ENCODE peak calls at places on chromosomes 4 and X, in nine cellular contexts. Q is left ventricle myocardium inferior, A is body of pancreas, V is ascending aorta, C is fibroblast of pulmonary artery, O is NB4, Z is fibroblast of lung, S is A549, R is endodermal cell. P is an unnamed sample.

GRCh38 chr4:121696140-121696640 is 590 bp downstream of the ANXA5 start:
- DNase-seq in A (peak; percentile 75), Z (peak; percentile 85), C (peak; percentile 87), V (peak; percentile 96), S (no peak), R (no peak), O (peak; percentile 50), Q (peak; percentile 80), P (peak; percentile 71)

GRCh38 chr4:166088576-166088975 is 215.5 kb downstream of the TLL1 start:
- DNase-seq in S (no peak), Q (no peak), O (no peak), C (no peak), Z (no peak), A (no peak), V (no peak), R (no peak), P (no peak)

GRCh38 chr4:141390527-141391046 is 169.9 kb downstream of the ZNF330 start:
- DNase-seq in V (no peak), S (no peak), Q (no peak), A (no peak), R (no peak), O (no peak), C (no peak), Z (no peak), P (no peak)

GRCh38 chr4:55736605-55737183 is 82.9 kb upstream of the EXOC1L start:
- DNase-seq in C (peak; percentile 32), V (no peak), Q (no peak), Z (peak; percentile 3), R (no peak), S (no peak), O (peak; percentile 19), A (no peak), P (no peak)

GRCh38 chrX:20315140-20315539 is 48.4 kb upstream of the RPS6KA3 start:
- DNase-seq in R (no peak), C (no peak), S (no peak), Z (no peak), V (no peak), O (peak; percentile 86), Q (no peak), A (no peak), P (no peak)

GRCh38 chr4:105666693-105667092 is 41.8 kb downstream of the INTS12 start:
- DNase-seq in C (peak; percentile 67), Z (peak; percentile 26), S (no peak), Q (no peak), O (peak; percentile 37), R (no peak), A (no peak), V (no peak), P (no peak)

GRCh38 chr4:21366312-21366711 is 582.3 kb downstream of the KCNIP4 start:
- DNase-seq in Z (no peak), Q (no peak), S (no peak), O (no peak), A (no peak), V (no peak), C (no peak), R (no peak), P (no peak)

GRCh38 chr4:126851391-126851790 is 781.4 kb upstream of the INTU start:
- DNase-seq in R (no peak), C (no peak), V (no peak), O (no peak), S (no peak), Z (peak; percentile 82), A (no peak), Q (no peak), P (peak; percentile 27)

GRCh38 chr4:38106301-38106700 is 146.1 kb downstream of the PTTG2 start:
- DNase-seq in O (no peak), V (no peak), S (no peak), A (no peak), R (no peak), C (peak; percentile 87), Z (peak; percentile 68), Q (no peak), P (no peak)

GRCh38 chr4:108149588-108150380 is 18.9 kb downstream of the LEF1 start:
- DNase-seq in R (no peak), Q (no peak), O (no peak), A (no peak), C (no peak), Z (peak; percentile 84), V (no peak), S (no peak), P (peak; percentile 72)

DNA sequence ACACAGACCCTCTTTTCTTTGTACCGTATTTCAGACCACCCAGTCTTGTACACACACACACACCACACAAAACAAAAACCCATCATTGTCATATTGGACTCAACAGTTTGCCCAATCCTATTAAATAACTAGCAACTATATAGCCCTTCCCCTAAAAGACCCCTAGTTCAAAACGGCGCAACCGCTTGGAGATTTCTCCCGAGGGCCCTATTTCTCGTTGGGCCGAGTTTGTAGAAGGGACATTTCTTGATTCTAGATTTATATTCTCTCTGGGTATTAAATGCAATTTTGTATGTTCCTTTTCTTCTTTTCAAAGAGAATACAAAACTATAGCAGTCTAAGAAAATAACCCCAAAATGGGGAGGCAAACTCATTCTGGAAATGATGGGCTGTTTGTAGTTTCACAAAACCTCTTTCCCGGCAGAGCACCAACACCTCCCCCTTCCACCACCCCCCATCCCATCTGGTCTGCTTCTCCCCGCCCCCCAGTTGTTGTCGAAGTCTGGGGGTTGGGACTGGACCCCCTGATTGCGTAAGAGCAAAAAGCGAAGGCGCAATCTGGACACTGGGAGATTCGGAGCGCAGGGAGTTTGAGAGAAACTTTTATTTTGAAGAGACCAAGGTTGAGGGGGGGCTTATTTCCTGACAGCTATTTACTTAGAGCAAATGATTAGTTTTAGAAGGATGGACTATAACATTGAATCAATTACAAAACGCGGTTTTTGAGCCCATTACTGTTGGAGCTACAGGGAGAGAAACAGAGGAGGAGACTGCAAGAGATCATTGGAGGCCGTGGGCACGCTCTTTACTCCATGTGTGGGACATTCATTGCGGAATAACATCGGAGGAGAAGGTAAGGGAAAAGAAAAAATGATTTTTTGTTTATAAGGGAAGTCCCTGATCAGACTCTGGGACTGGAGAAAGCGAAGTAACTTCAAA is at the start of gene PDGFRA:
- DNase-seq in S (no peak), R (peak; percentile 53), V (peak; percentile 78), A (peak; percentile 39), O (no peak), C (peak; percentile 99), Q (peak; percentile 66), Z (peak; percentile 84), P (peak; percentile 91)
- H3K4me3 ChIP-seq in S (peak within 1 kb of the TSS; percentile 47), R (peak within 1 kb of the TSS; percentile 84), V (peak within 1 kb of the TSS; percentile 71), A (no peak within 1 kb of the TSS), O (no peak within 1 kb of the TSS), C (peak within 1 kb of the TSS; percentile 98), Q (peak within 1 kb of the TSS; percentile 74), Z (peak within 1 kb of the TSS; percentile 96), P (peak within 1 kb of the TSS; percentile 81)

DNA sequence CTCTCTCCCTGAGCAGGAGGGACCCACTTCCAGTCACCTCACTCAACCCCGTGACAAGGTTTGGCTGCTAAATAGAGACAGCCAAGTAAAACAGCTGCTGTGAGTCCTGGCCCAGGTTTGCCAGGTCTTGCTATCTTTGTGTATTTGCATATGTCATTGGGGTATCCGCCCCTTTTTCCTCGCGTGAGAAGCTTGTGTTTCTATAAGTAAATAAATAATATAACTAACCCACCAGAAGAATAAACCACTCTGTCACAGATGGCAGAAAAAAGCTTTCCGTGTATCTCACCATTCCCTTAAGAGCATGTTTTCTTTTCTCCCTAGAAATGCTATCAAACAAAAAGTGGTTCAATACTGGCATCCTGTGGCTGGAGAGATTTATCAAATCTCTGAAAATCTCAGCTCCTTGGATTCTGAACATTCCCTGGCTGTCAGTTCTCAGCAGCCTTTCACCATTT is 66.8 kb downstream of the SLC7A11 start:
- DNase-seq in V (no peak), Q (peak; percentile 15), Z (peak; percentile 49), C (peak; percentile 64), A (peak; percentile 67), R (no peak), S (no peak), O (no peak), P (no peak)
- TF ChIP-seq CTCF in V (no peak), Q (no peak), Z (no peak), C (peak; percentile 7), A (peak; percentile 21), R (peak; percentile 15), S (no peak), O (no peak), P (no peak)

DNA sequence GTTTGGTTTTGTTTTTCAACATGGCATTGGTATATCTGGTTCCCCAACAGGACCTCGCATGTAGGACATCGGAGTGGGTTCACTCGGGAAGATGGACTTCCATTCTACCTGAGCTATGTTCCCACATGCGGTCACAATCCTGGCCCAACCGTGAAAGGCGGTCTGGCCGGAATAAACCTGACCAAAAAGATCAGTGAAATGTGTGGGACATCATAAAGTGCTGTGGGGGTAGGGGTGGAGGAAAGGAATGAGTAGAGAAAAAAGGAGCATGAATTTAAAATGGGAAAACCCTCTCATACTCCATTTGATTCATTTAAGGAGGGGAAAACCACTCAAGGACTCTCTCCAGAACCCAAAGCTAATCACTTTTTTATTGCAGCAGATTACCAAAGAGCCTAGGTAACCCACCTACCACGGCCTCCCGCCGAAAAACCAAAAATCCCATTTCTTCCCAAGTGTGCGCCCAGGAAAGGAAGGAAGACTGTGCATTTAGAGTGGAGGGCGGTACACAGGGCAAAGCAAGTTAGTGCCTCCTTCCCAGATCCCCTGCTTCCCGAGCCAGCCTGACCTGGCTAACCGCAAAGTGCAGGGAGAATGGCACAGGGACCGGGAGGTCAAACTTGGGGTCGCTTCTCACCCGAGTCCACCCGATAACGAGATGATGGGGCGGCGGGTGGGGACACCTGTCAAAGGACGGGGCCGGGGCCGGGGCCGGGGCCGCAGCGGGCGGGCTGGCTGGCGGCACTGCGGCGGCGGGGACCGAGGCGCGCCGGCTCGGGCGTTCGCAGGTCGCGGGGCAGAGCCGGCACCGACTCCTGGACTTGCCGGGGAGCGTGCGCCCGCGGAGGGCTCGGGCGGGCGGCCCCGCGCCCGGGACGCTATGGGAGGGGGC is 689 bp downstream of the TMEM150C start:
- DNase-seq in O (no peak), V (no peak), R (peak; percentile 72), Q (no peak), C (no peak), Z (no peak), A (no peak), S (no peak), P (no peak)
- H3K4me3 ChIP-seq in O (no peak overlapping the region), V (peak overlapping the region; percentile 66), R (peak overlapping the region; percentile 82), Q (peak overlapping the region; percentile 83), C (peak overlapping the region; percentile 36), Z (peak overlapping the region; percentile 17), A (no peak overlapping the region), S (peak overlapping the region; percentile 94), P (peak overlapping the region; percentile 26)

GRCh38 chrX:143669395-143669794 is 33.5 kb upstream of the SLITRK4 start:
- DNase-seq in Z (no peak), O (peak; percentile 15), C (peak; percentile 16), S (no peak), V (no peak), Q (no peak), R (no peak), A (no peak), P (no peak)

GRCh38 chrX:143661286-143661685 is 25.4 kb upstream of the SLITRK4 start:
- DNase-seq in Q (no peak), R (no peak), S (no peak), O (no peak), Z (no peak), C (no peak), A (no peak), V (no peak), P (no peak)

GRCh38 chrX:143663755-143664154 is 27.9 kb upstream of the SLITRK4 start:
- DNase-seq in O (no peak), A (no peak), S (no peak), C (peak; percentile 44), Z (no peak), Q (no peak), V (no peak), R (no peak), P (no peak)

DNA sequence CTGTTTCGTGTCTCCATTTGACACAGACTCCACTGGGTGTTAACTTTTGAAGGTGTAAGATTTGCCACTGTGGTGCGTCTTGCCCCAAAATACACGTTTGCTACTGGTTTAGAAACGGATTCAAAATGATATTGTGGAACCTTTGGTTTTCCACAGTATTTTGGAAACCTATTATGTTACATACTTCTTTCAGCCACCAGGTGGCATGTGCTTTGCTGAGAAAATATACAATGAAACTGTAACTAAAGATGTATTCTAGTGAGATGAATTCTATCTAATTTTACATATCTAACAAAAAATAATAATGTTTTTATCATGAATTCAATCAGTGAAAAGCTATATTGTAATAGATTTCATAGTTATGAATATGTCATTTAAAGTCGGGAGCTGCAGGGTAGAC is 28.4 kb upstream of the SLITRK4 start:
- DNase-seq in R (no peak), Z (peak; percentile 1), Q (no peak), V (no peak), O (peak; percentile 12), A (no peak), C (peak; percentile 22), S (peak; percentile 1), P (no peak)
- TF ChIP-seq CTCF in R (peak; percentile 82), Z (peak; percentile 30), Q (peak; percentile 50), V (peak; percentile 35), O (peak; percentile 36), A (peak; percentile 22), C (peak; percentile 49), S (peak; percentile 34), P (peak; percentile 56)

P was measured in AG09309.